ENCODE peak calls at places on chromosomes 3 and 15, in six cellular contexts. One of them, this sample, is unnamed.

GRCh38 chr3:32366638-32367368 is 24.9 kb upstream of the CMTM7 start:
- DNase-seq in HepG2: no peak
- DNase-seq in PC-9: peak; percentile 75
- DNase-seq in Karpas-422: no peak
- DNase-seq in fibroblast of lung: peak; percentile 33
- DNase-seq in HCT116: peak; percentile 21
- DNase-seq in this sample: no peak

GRCh38 chr3:134847349-134847748 is 52.3 kb downstream of the EPHB1 start:
- DNase-seq in HepG2: no peak
- DNase-seq in PC-9: no peak
- DNase-seq in Karpas-422: no peak
- DNase-seq in fibroblast of lung: no peak
- DNase-seq in HCT116: no peak
- DNase-seq in this sample: no peak

GRCh38 chr3:4633078-4634004 is 140.2 kb downstream of the ITPR1 start:
- DNase-seq in HepG2: peak; percentile 52
- DNase-seq in PC-9: peak; percentile 43
- DNase-seq in Karpas-422: peak; percentile 66
- DNase-seq in fibroblast of lung: peak; percentile 83
- DNase-seq in HCT116: peak; percentile 37
- DNase-seq in this sample: peak; percentile 73

GRCh38 chr3:176958560-176958959 is 238.7 kb downstream of the TBL1XR1 start:
- DNase-seq in HepG2: no peak
- DNase-seq in PC-9: no peak
- DNase-seq in Karpas-422: no peak
- DNase-seq in fibroblast of lung: no peak
- DNase-seq in HCT116: no peak
- DNase-seq in this sample: no peak

GRCh38 chr3:39361252-39361927 is 21.8 kb upstream of the SLC25A38 start:
- DNase-seq in HepG2: no peak
- DNase-seq in PC-9: no peak
- DNase-seq in Karpas-422: no peak
- DNase-seq in fibroblast of lung: no peak
- DNase-seq in HCT116: no peak
- DNase-seq in this sample: no peak

GRCh38 chr3:37400945-37401344 is 226.6 kb upstream of the LRRFIP2 start:
- DNase-seq in HepG2: no peak
- DNase-seq in PC-9: no peak
- DNase-seq in Karpas-422: no peak
- DNase-seq in fibroblast of lung: no peak
- DNase-seq in HCT116: no peak
- DNase-seq in this sample: no peak

GRCh38 chr15:79923068-79923514 is 26.3 kb upstream of the MTHFS start:
- DNase-seq in HepG2: peak; percentile 40
- DNase-seq in PC-9: peak; percentile 39
- DNase-seq in Karpas-422: peak; percentile 85
- DNase-seq in fibroblast of lung: peak; percentile 38
- DNase-seq in HCT116: no peak
- DNase-seq in this sample: peak; percentile 89

GRCh38 chr15:41401904-41402267 is 410 bp downstream of the NDUFAF1 start:
- DNase-seq in HepG2: no peak
- DNase-seq in PC-9: no peak
- DNase-seq in Karpas-422: no peak
- DNase-seq in fibroblast of lung: no peak
- DNase-seq in HCT116: no peak
- DNase-seq in this sample: no peak

GRCh38 chr3:15368561-15369135 is 36.3 kb upstream of the SH3BP5 start:
- DNase-seq in HepG2: no peak
- DNase-seq in PC-9: no peak
- DNase-seq in Karpas-422: no peak
- DNase-seq in fibroblast of lung: no peak
- DNase-seq in HCT116: no peak
- DNase-seq in this sample: no peak

GRCh38 chr3:133933097-133934024 is 37.7 kb upstream of the RAB6B start:
- DNase-seq in HepG2: no peak
- DNase-seq in PC-9: no peak
- DNase-seq in Karpas-422: no peak
- DNase-seq in fibroblast of lung: no peak
- DNase-seq in HCT116: no peak
- DNase-seq in this sample: no peak

GRCh38 chr3:33749546-33750215 is 31.6 kb upstream of the CLASP2 start:
- DNase-seq in HepG2: no peak
- DNase-seq in PC-9: no peak
- DNase-seq in Karpas-422: peak; percentile 51
- DNase-seq in fibroblast of lung: peak; percentile 64
- DNase-seq in HCT116: no peak
- DNase-seq in this sample: no peak

GRCh38 chr3:126478581-126479310 is 3.1 kb upstream of the ZXDC start:
- DNase-seq in HepG2: no peak
- DNase-seq in PC-9: no peak
- DNase-seq in Karpas-422: no peak
- DNase-seq in fibroblast of lung: no peak
- DNase-seq in HCT116: no peak
- DNase-seq in this sample: no peak

GRCh38 chr15:66654718-66655375 is 47.2 kb upstream of the SMAD6 start:
- DNase-seq in HepG2: no peak
- DNase-seq in PC-9: no peak
- DNase-seq in Karpas-422: no peak
- DNase-seq in fibroblast of lung: no peak
- DNase-seq in HCT116: no peak
- DNase-seq in this sample: peak; percentile 55

GRCh38 chr3:62621171-62621570 is 247.8 kb upstream of the FEZF2 start:
- DNase-seq in HepG2: no peak
- DNase-seq in PC-9: no peak
- DNase-seq in Karpas-422: no peak
- DNase-seq in fibroblast of lung: no peak
- DNase-seq in HCT116: no peak
- DNase-seq in this sample: no peak

GRCh38 chr3:49422379-49423248 is at the start of gene AMT:
- DNase-seq in HepG2: peak; percentile 83
- DNase-seq in PC-9: no peak
- DNase-seq in Karpas-422: no peak
- DNase-seq in fibroblast of lung: no peak
- DNase-seq in HCT116: no peak
- DNase-seq in this sample: peak; percentile 74

GRCh38 chr3:111080357-111080937 is 8.8 kb downstream of the NECTIN3 start:
- DNase-seq in HepG2: peak; percentile 39
- DNase-seq in PC-9: no peak
- DNase-seq in Karpas-422: peak; percentile 45
- DNase-seq in fibroblast of lung: peak; percentile 83
- DNase-seq in HCT116: no peak
- DNase-seq in this sample: peak; percentile 36

GRCh38 chr3:63768888-63769287 is 50.2 kb upstream of the C3orf49 start:
- DNase-seq in HepG2: no peak
- DNase-seq in PC-9: no peak
- DNase-seq in Karpas-422: no peak
- DNase-seq in fibroblast of lung: no peak
- DNase-seq in HCT116: no peak
- DNase-seq in this sample: no peak

GRCh38 chr3:183629546-183630301 is 5.7 kb upstream of the KLHL24 start:
- DNase-seq in HepG2: no peak
- DNase-seq in PC-9: peak; percentile 19
- DNase-seq in Karpas-422: no peak
- DNase-seq in fibroblast of lung: no peak
- DNase-seq in HCT116: no peak
- DNase-seq in this sample: no peak

GRCh38 chr3:129644836-129645235 is 38.4 kb upstream of the PLXND1 start:
- DNase-seq in HepG2: no peak
- DNase-seq in PC-9: peak; percentile 93
- DNase-seq in Karpas-422: no peak
- DNase-seq in fibroblast of lung: no peak
- DNase-seq in HCT116: no peak
- DNase-seq in this sample: no peak

GRCh38 chr15:101198031-101198430 is 53.8 kb downstream of the CHSY1 start:
- DNase-seq in HepG2: no peak
- DNase-seq in PC-9: no peak
- DNase-seq in Karpas-422: no peak
- DNase-seq in fibroblast of lung: no peak
- DNase-seq in HCT116: no peak
- DNase-seq in this sample: no peak

GRCh38 chr15:101203029-101203428 is 48.8 kb downstream of the CHSY1 start:
- DNase-seq in HepG2: no peak
- DNase-seq in PC-9: no peak
- DNase-seq in Karpas-422: no peak
- DNase-seq in fibroblast of lung: no peak
- DNase-seq in HCT116: no peak
- DNase-seq in this sample: no peak

GRCh38 chr15:101200181-101200580 is 51.7 kb downstream of the CHSY1 start:
- DNase-seq in HepG2: no peak
- DNase-seq in PC-9: no peak
- DNase-seq in Karpas-422: no peak
- DNase-seq in fibroblast of lung: no peak
- DNase-seq in HCT116: no peak
- DNase-seq in this sample: no peak

GRCh38 chr15:101201411-101202174 is 50.3 kb downstream of the CHSY1 start:
- DNase-seq in HepG2: no peak
- DNase-seq in PC-9: no peak
- DNase-seq in Karpas-422: no peak
- DNase-seq in fibroblast of lung: peak; percentile 99
- DNase-seq in HCT116: peak; percentile 19
- DNase-seq in this sample: peak; percentile 82

DNA sequence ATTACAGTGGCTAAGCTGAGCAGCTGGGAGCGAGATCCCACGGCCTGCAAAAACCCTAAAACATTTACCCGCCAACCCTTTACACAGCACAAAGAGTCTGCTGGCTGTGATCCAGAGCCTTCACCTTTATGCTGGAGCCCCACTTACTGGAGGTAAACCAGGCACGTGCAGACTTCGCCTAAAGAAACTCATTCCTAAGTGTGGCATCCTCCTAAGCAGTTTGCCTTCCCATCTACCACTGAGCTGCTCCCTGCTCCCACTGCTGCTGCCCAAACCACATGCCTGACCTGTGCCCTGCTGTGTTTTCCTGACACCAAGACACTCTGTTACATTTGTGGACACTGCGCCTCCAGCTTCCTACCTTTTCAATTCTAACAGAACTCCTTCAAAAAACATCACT is 53.0 kb downstream of the CHSY1 start:
- DNase-seq in HepG2: no peak
- DNase-seq in PC-9: no peak
- DNase-seq in Karpas-422: no peak
- DNase-seq in fibroblast of lung: peak; percentile 77
- DNase-seq in HCT116: no peak
- DNase-seq in this sample: no peak
- H3K4me3 ChIP-seq in HepG2: no peak overlapping the region
- H3K4me3 ChIP-seq in PC-9: no peak overlapping the region
- H3K4me3 ChIP-seq in Karpas-422: no peak overlapping the region
- H3K4me3 ChIP-seq in fibroblast of lung: no peak overlapping the region
- H3K4me3 ChIP-seq in HCT116: no peak overlapping the region
- H3K4me3 ChIP-seq in this sample: no peak overlapping the region

GRCh38 chr15:75204340-75205063 is 2.8 kb downstream of the C15orf39 start:
- DNase-seq in HepG2: peak; percentile 82
- DNase-seq in PC-9: peak; percentile 89
- DNase-seq in Karpas-422: peak; percentile 95
- DNase-seq in fibroblast of lung: peak; percentile 89
- DNase-seq in HCT116: peak; percentile 91
- DNase-seq in this sample: peak; percentile 95

GRCh38 chr15:75203017-75203907 is 1.6 kb downstream of the C15orf39 start:
- DNase-seq in HepG2: no peak
- DNase-seq in PC-9: no peak
- DNase-seq in Karpas-422: peak; percentile 52
- DNase-seq in fibroblast of lung: peak; percentile 33
- DNase-seq in HCT116: no peak
- DNase-seq in this sample: no peak

GRCh38 chr15:75202251-75203016 is 752 bp downstream of the C15orf39 start:
- DNase-seq in HepG2: peak; percentile 38
- DNase-seq in PC-9: peak; percentile 70
- DNase-seq in Karpas-422: peak; percentile 94
- DNase-seq in fibroblast of lung: peak; percentile 83
- DNase-seq in HCT116: no peak
- DNase-seq in this sample: peak; percentile 90

GRCh38 chr15:75205064-75205395 is 3.3 kb downstream of the C15orf39 start:
- DNase-seq in HepG2: no peak
- DNase-seq in PC-9: no peak
- DNase-seq in Karpas-422: no peak
- DNase-seq in fibroblast of lung: no peak
- DNase-seq in HCT116: no peak
- DNase-seq in this sample: no peak

DNA sequence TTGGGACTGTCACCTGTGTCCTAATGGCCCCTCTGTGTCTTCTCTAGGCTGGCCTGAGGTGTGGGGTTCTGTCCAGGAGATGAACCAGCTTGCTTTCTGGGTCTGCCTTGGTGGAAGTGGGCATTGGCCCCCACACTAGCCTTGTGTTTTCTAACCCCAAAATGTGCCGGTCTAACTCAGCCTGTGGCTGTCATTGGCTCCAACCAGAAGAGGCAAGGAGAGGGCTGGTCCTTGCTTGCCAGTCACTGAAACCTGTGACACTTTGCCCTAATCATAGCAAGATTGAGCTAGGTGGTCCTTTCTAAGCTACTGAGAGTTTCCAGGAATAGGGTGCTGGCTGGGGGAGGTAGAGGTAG is 2.2 kb downstream of the C15orf39 start:
- DNase-seq in HepG2: no peak
- DNase-seq in PC-9: no peak
- DNase-seq in Karpas-422: no peak
- DNase-seq in fibroblast of lung: no peak
- DNase-seq in HCT116: no peak
- DNase-seq in this sample: no peak
- H3K27ac ChIP-seq in HepG2: peak overlapping the region; percentile 80
- H3K27ac ChIP-seq in PC-9: peak overlapping the region; percentile 97
- H3K27ac ChIP-seq in Karpas-422: peak overlapping the region; percentile 69
- H3K27ac ChIP-seq in fibroblast of lung: peak overlapping the region; percentile 23
- H3K27ac ChIP-seq in HCT116: peak overlapping the region; percentile 37
- H3K27ac ChIP-seq in this sample: peak overlapping the region; percentile 99

GRCh38 chr3:171038342-171038741 is 11.8 kb upstream of the SLC2A2 start:
- DNase-seq in HepG2: no peak
- DNase-seq in PC-9: no peak
- DNase-seq in Karpas-422: no peak
- DNase-seq in fibroblast of lung: no peak
- DNase-seq in HCT116: no peak
- DNase-seq in this sample: no peak
- H2AFZ ChIP-seq in HepG2: peak overlapping the region; percentile 21
- H2AFZ ChIP-seq in PC-9: no peak overlapping the region
- H2AFZ ChIP-seq in Karpas-422: no peak overlapping the region
- H2AFZ ChIP-seq in fibroblast of lung: no peak overlapping the region
- H2AFZ ChIP-seq in HCT116: no peak overlapping the region
- H2AFZ ChIP-seq in this sample: no peak overlapping the region

GRCh38 chr15:97729270-97729669 is 231.2 kb upstream of the ARRDC4 start:
- DNase-seq in HepG2: no peak
- DNase-seq in PC-9: no peak
- DNase-seq in Karpas-422: no peak
- DNase-seq in fibroblast of lung: no peak
- DNase-seq in HCT116: no peak
- DNase-seq in this sample: no peak

GRCh38 chr15:97730315-97730714 is 230.2 kb upstream of the ARRDC4 start:
- DNase-seq in HepG2: no peak
- DNase-seq in PC-9: no peak
- DNase-seq in Karpas-422: no peak
- DNase-seq in fibroblast of lung: no peak
- DNase-seq in HCT116: no peak
- DNase-seq in this sample: no peak

GRCh38 chr15:97728791-97729190 is 231.7 kb upstream of the ARRDC4 start:
- DNase-seq in HepG2: no peak
- DNase-seq in PC-9: no peak
- DNase-seq in Karpas-422: no peak
- DNase-seq in fibroblast of lung: no peak
- DNase-seq in HCT116: no peak
- DNase-seq in this sample: no peak
- H3K4me3 ChIP-seq in HepG2: no peak overlapping the region
- H3K4me3 ChIP-seq in PC-9: no peak overlapping the region
- H3K4me3 ChIP-seq in Karpas-422: no peak overlapping the region
- H3K4me3 ChIP-seq in fibroblast of lung: no peak overlapping the region
- H3K4me3 ChIP-seq in HCT116: no peak overlapping the region
- H3K4me3 ChIP-seq in this sample: no peak overlapping the region

GRCh38 chr3:187783098-187783497 is 37.8 kb upstream of the BCL6 start:
- DNase-seq in HepG2: no peak
- DNase-seq in PC-9: peak; percentile 98
- DNase-seq in Karpas-422: no peak
- DNase-seq in fibroblast of lung: peak; percentile 88
- DNase-seq in HCT116: no peak
- DNase-seq in this sample: peak; percentile 57
- H3K27ac ChIP-seq in HepG2: no peak overlapping the region
- H3K27ac ChIP-seq in PC-9: peak overlapping the region; percentile 62
- H3K27ac ChIP-seq in Karpas-422: no peak overlapping the region
- H3K27ac ChIP-seq in fibroblast of lung: no peak overlapping the region
- H3K27ac ChIP-seq in HCT116: no peak overlapping the region
- H3K27ac ChIP-seq in this sample: peak overlapping the region; percentile 24